ENCODE peak calls at places on chromosome 7, in seven cellular contexts. Z is hepatocyte, N is keratinocyte, U is GM23338, X is PC-3, G is HCT116, M is GM23248. Q is an unnamed sample.
A peak's percentile ranks its signal among the peaks of the same experiment; 100 is the strongest.

GRCh38 chr7:105198223-105198622 is 184.2 kb downstream of the KMT2E start:
- DNase-seq in G (no peak), Z (peak; percentile 44), X (peak; percentile 4), N (no peak), M (peak; percentile 91), U (no peak), Q (peak; percentile 78)

GRCh38 chr7:3892167-3892566 is 591.1 kb downstream of the SDK1 start:
- DNase-seq in M (no peak), G (no peak), N (no peak), U (no peak), Z (no peak), X (no peak), Q (no peak)

GRCh38 chr7:91351374-91351773 is 87.1 kb downstream of the FZD1 start:
- DNase-seq in Z (no peak), U (no peak), G (no peak), M (peak; percentile 49), X (peak; percentile 80), N (no peak), Q (no peak)

GRCh38 chr7:21636694-21637093 is 93.9 kb downstream of the DNAH11 start:
- DNase-seq in Z (no peak), M (no peak), N (no peak), X (no peak), G (no peak), U (no peak), Q (no peak)

GRCh38 chr7:20199015-20199737 is 18.0 kb downstream of the MACC1 start:
- DNase-seq in M (peak; percentile 78), G (peak; percentile 94), N (peak; percentile 74), U (no peak), Z (peak; percentile 37), X (peak; percentile 94), Q (peak; percentile 79)

GRCh38 chr7:23214423-23214822 is 32.2 kb upstream of the GPNMB start:
- DNase-seq in G (no peak), U (no peak), Z (no peak), X (no peak), M (no peak), N (no peak), Q (no peak)

GRCh38 chr7:84985073-84985784 is 201.6 kb downstream of the SEMA3D start:
- DNase-seq in N (no peak), Z (no peak), X (no peak), M (no peak), G (no peak), U (no peak), Q (peak; percentile 30)

GRCh38 chr7:91242097-91242846 is 22.0 kb upstream of the FZD1 start:
- DNase-seq in U (no peak), Z (no peak), M (peak; percentile 89), X (peak; percentile 27), N (no peak), G (no peak), Q (peak; percentile 69)

GRCh38 chr7:137772221-137772620 is 74.6 kb downstream of the DGKI start:
- DNase-seq in X (no peak), Z (no peak), M (peak; percentile 71), U (no peak), G (no peak), N (no peak), Q (no peak)

GRCh38 chr7:134907000-134907399 is 79.3 kb upstream of the AGBL3 start:
- DNase-seq in M (no peak), U (no peak), X (no peak), N (no peak), G (no peak), Z (no peak), Q (no peak)

GRCh38 chr7:135327458-135327857 is 93.8 kb downstream of the STRA8 start:
- DNase-seq in G (no peak), U (no peak), X (no peak), Z (no peak), N (no peak), M (no peak), Q (no peak)

GRCh38 chr7:115618676-115619075 is 411.9 kb downstream of the TFEC start:
- DNase-seq in U (no peak), M (peak; percentile 23), Z (no peak), N (no peak), G (no peak), X (peak; percentile 60), Q (peak; percentile 23)

GRCh38 chr7:143960813-143961610 is 6.4 kb downstream of the OR2F1 start:
- DNase-seq in N (no peak), G (no peak), M (peak; percentile 53), Z (no peak), U (no peak), X (no peak), Q (no peak)

GRCh38 chr7:35991511-35992232 is 161.4 kb upstream of the EEPD1 start:
- DNase-seq in N (no peak), G (no peak), Z (no peak), U (no peak), X (no peak), M (no peak), Q (no peak)

GRCh38 chr7:134823400-134823799 is 44.0 kb downstream of the CALD1 start:
- DNase-seq in M (peak; percentile 54), G (no peak), Z (no peak), N (no peak), U (no peak), X (no peak), Q (no peak)

GRCh38 chr7:155542276-155542675 is 4.1 kb downstream of the CNPY1 start:
- DNase-seq in G (no peak), U (no peak), M (no peak), N (no peak), Z (no peak), X (no peak), Q (peak; percentile 80)

GRCh38 chr7:1669954-1670893 is at the start of gene ELFN1:
- DNase-seq in Z (peak; percentile 79), X (no peak), N (no peak), U (peak; percentile 90), G (no peak), M (peak; percentile 49), Q (peak; percentile 96)

GRCh38 chr7:104862719-104863118 is 151.3 kb upstream of the KMT2E start:
- DNase-seq in N (no peak), X (peak; percentile 30), U (peak; percentile 74), M (peak; percentile 23), G (peak; percentile 38), Z (peak; percentile 34), Q (no peak)

GRCh38 chr7:75054744-75055527 is 18.7 kb downstream of the RCC1L start:
- DNase-seq in U (no peak), X (peak; percentile 8), G (no peak), Z (no peak), N (no peak), M (peak; percentile 94), Q (peak; percentile 96)

GRCh38 chr7:15446722-15447121 is 115.1 kb downstream of the AGMO start:
- DNase-seq in G (no peak), X (no peak), Z (no peak), N (no peak), U (no peak), M (no peak), Q (no peak)

GRCh38 chr7:1546274-1546908 is 9.6 kb downstream of the TMEM184A start:
- DNase-seq in G (no peak), N (no peak), U (no peak), Z (no peak), M (no peak), X (no peak), Q (no peak)

GRCh38 chr7:44114586-44115310 is 8.6 kb downstream of the POLD2 start:
- DNase-seq in X (no peak), Z (no peak), G (no peak), M (no peak), U (no peak), N (no peak), Q (peak; percentile 87)

GRCh38 chr7:44113764-44114354 is 9.5 kb downstream of the POLD2 start:
- DNase-seq in M (no peak), X (no peak), U (no peak), N (no peak), G (no peak), Z (no peak), Q (peak; percentile 50)

GRCh38 chr7:44112231-44112996 is 8.3 kb downstream of the AEBP1 start:
- DNase-seq in X (no peak), N (no peak), G (no peak), U (peak; percentile 41), M (no peak), Z (no peak), Q (peak; percentile 74)

GRCh38 chr7:44111759-44112158 is 7.6 kb downstream of the AEBP1 start:
- DNase-seq in M (no peak), Z (no peak), X (no peak), U (no peak), N (no peak), G (no peak), Q (peak; percentile 87)

GRCh38 chr7:44112997-44113763 is 9.0 kb downstream of the AEBP1 start:
- DNase-seq in M (no peak), Z (no peak), X (no peak), U (peak; percentile 18), N (no peak), G (no peak), Q (peak; percentile 83)
- H4K20me1 ChIP-seq in M (no peaks in the 10 kb centered on the region), Z (no peaks in the 10 kb centered on the region), X (no peaks in the 10 kb centered on the region), U (no peaks in the 10 kb centered on the region), N (no peaks in the 10 kb centered on the region), G (no peaks in the 10 kb centered on the region), Q (peaks cover 37% of the 10 kb centered on the region)

GRCh38 chr7:76267835-76268183 is 34.7 kb upstream of the HSPB1 start:
- DNase-seq in N (no peak), X (no peak), Z (no peak), M (no peak), G (no peak), U (peak; percentile 60), Q (no peak)
- H3K27me3 ChIP-seq in N (peaks cover 40% of the 10 kb centered on the region), X (no peaks in the 10 kb centered on the region), Z (peaks cover 46% of the 10 kb centered on the region), M (peaks cover 40% of the 10 kb centered on the region), G (no peaks in the 10 kb centered on the region), U (peaks cover 5% of the 10 kb centered on the region), Q (peaks cover 36% of the 10 kb centered on the region)

GRCh38 chr7:48454750-48455192 is 283.5 kb downstream of the ABCA13 start:
- DNase-seq in N (no peak), M (no peak), X (no peak), Z (no peak), U (peak; percentile 43), G (no peak), Q (no peak)
- H3K4me1 ChIP-seq in N (no peaks in the 10 kb centered on the region), M (no peaks in the 10 kb centered on the region), X (no peaks in the 10 kb centered on the region), Z (no peaks in the 10 kb centered on the region), U (no peaks in the 10 kb centered on the region), G (no peaks in the 10 kb centered on the region), Q (no peaks in the 10 kb centered on the region)

GRCh38 chr7:158365332-158365731 is 222.3 kb downstream of the PTPRN2 start:
- DNase-seq in X (no peak), U (no peak), G (no peak), M (no peak), Z (no peak), N (no peak), Q (peak; percentile 58)

GRCh38 chr7:158361326-158361946 is 226.2 kb downstream of the PTPRN2 start:
- DNase-seq in X (no peak), Z (no peak), G (no peak), U (no peak), N (no peak), M (no peak), Q (no peak)

GRCh38 chr7:158358926-158359645 is 228.5 kb downstream of the PTPRN2 start:
- DNase-seq in M (no peak), N (no peak), U (no peak), X (no peak), G (no peak), Z (no peak), Q (no peak)

GRCh38 chr7:158362912-158363905 is 224.4 kb downstream of the PTPRN2 start:
- DNase-seq in M (no peak), N (no peak), U (peak; percentile 19), G (no peak), Z (peak; percentile 33), X (peak; percentile 15), Q (no peak)

DNA sequence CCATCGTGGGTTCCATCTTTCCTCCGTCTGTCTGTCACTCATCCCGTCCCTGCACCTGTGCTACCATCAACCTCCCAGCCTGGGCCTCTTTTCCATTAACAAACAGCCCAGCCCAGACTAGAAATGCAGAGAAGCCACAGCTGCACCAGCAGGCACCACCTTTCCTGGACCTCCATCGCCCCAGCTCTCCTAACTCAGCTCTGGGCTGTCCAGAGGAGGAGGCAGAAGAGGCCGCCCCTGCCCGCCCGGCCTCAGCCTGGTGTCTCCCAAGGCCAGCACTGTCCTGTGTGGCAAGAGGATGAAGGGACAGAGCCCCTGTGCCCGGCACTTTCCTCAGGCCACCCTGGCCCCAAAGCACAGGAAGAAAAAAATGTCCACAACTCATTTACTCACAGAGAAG is 225.6 kb downstream of the PTPRN2 start:
- DNase-seq in N (no peak), M (no peak), Z (no peak), G (no peak), U (no peak), X (no peak), Q (no peak)
- H4K20me1 ChIP-seq in N (no peaks in the 10 kb centered on the region), M (no peaks in the 10 kb centered on the region), Z (no peaks in the 10 kb centered on the region), G (no peaks in the 10 kb centered on the region), U (no peaks in the 10 kb centered on the region), X (no peaks in the 10 kb centered on the region), Q (no peaks in the 10 kb centered on the region)